ENCODE peak calls at places on chromosomes 16 and 17, in seven cellular contexts. W is HuH-7, U is iPS DF 19.7, N is HCT116, Q is cardiac muscle cell, H is H1, G is hippocampal formation. A is an unnamed sample.

GRCh38 chr16:24493859-24494258 is 45.5 kb upstream of the RBBP6 start:
- DNase-seq in W (no peak), U (no peak), N (no peak), Q (no peak), H (no peak), G (no peak), A (no peak)

GRCh38 chr17:51508048-51508447 is 247.7 kb downstream of the UTP18 start:
- DNase-seq in W (no peak), U (no peak), N (no peak), Q (no peak), H (no peak), G (peak), A (no peak)

GRCh38 chr17:76140661-76141211 is 309 bp downstream of the FOXJ1 start:
- DNase-seq in W (no peak), U (no peak), N (no peak), Q (no peak), H (no peak), G (no peak), A (no peak)

GRCh38 chr16:20851601-20852000 is 45.3 kb downstream of the REXO5 start:
- DNase-seq in W (peak), U (no peak), N (peak), Q (peak), H (no peak), G (peak), A (no peak)

GRCh38 chr17:58330544-58330996 is 2.0 kb upstream of the TSPOAP1 start:
- DNase-seq in W (no peak), U (no peak), N (no peak), Q (no peak), H (no peak), G (no peak), A (no peak)

GRCh38 chr17:77831497-77832179 is 126.9 kb upstream of the TNRC6C start:
- DNase-seq in W (no peak), U (no peak), N (no peak), Q (peak), H (no peak), G (no peak), A (no peak)

GRCh38 chr17:4679652-4680051 is 24.3 kb downstream of the PELP1 start:
- DNase-seq in W (peak), U (no peak), N (peak), Q (peak), H (no peak), G (no peak), A (peak)

GRCh38 chr16:84841787-84842300 is 22.1 kb downstream of the CRISPLD2 start:
- DNase-seq in W (no peak), U (no peak), N (peak), Q (no peak), H (peak), G (no peak), A (peak)

GRCh38 chr16:89106533-89107208 is 13.0 kb downstream of the ACSF3 start:
- DNase-seq in W (no peak), U (no peak), N (no peak), Q (no peak), H (no peak), G (no peak), A (no peak)

GRCh38 chr17:78315355-78316114 is 44.3 kb downstream of the SOCS3 start:
- DNase-seq in W (no peak), U (no peak), N (peak), Q (peak), H (peak), G (no peak), A (peak)

GRCh38 chr16:15653227-15653626 is 3.2 kb downstream of the NDE1 start:
- DNase-seq in W (peak), U (no peak), N (no peak), Q (peak), H (no peak), G (no peak), A (no peak)

GRCh38 chr17:7413346-7413985 is 5.8 kb downstream of the NLGN2 start:
- DNase-seq in W (no peak), U (no peak), N (no peak), Q (peak), H (no peak), G (no peak), A (no peak)

GRCh38 chr16:66844342-66845079 is at the start of gene CA7:
- DNase-seq in W (no peak), U (no peak), N (no peak), Q (no peak), H (no peak), G (no peak), A (peak)

GRCh38 chr17:21129023-21129681 is 2.4 kb downstream of the DHRS7B start:
- DNase-seq in W (no peak), U (no peak), N (no peak), Q (peak), H (no peak), G (peak), A (no peak)

GRCh38 chr16:30927789-30928378 is 4.5 kb downstream of the FBXL19 start:
- DNase-seq in W (peak), U (no peak), N (peak), Q (peak), H (peak), G (peak), A (peak)

GRCh38 chr16:74760007-74760767 is 14.4 kb downstream of the FA2H start:
- DNase-seq in W (no peak), U (no peak), N (no peak), Q (no peak), H (no peak), G (no peak), A (no peak)

GRCh38 chr16:27242868-27243590 is 25.5 kb downstream of the NSMCE1 start:
- DNase-seq in W (peak), U (no peak), N (no peak), Q (peak), H (no peak), G (no peak), A (peak)

GRCh38 chr17:82397449-82398335 is 20.5 kb upstream of the HEXD start:
- DNase-seq in W (no peak), U (no peak), N (no peak), Q (no peak), H (no peak), G (no peak), A (no peak)

GRCh38 chr17:30930495-30930894 is 8.8 kb downstream of the ADAP2 start:
- DNase-seq in W (no peak), U (no peak), N (no peak), Q (no peak), H (no peak), G (no peak), A (no peak)